ENCODE peak calls at places on chromosome 10, in four cellular contexts. One of them, this sample, is unnamed.

GRCh38 chr10:117663750-117664149 is 121.2 kb downstream of the EMX2 start:
- DNase-seq in stomach: no peak
- DNase-seq in PC-9: peak
- DNase-seq in left lung: no peak
- DNase-seq in this sample: peak

GRCh38 chr10:59245751-59246150 is 69.3 kb downstream of the PHYHIPL start:
- DNase-seq in left lung: no peak
- DNase-seq in PC-9: no peak
- DNase-seq in stomach: no peak
- DNase-seq in this sample: no peak

GRCh38 chr10:72911758-72912157 is 18.2 kb downstream of the OIT3 start:
- DNase-seq in PC-9: no peak
- DNase-seq in stomach: no peak
- DNase-seq in left lung: no peak
- DNase-seq in this sample: no peak

GRCh38 chr10:117667831-117668230 is 125.3 kb downstream of the EMX2 start:
- DNase-seq in PC-9: no peak
- DNase-seq in left lung: no peak
- DNase-seq in stomach: no peak
- DNase-seq in this sample: no peak

GRCh38 chr10:88114368-88114767 is 250.9 kb downstream of the PTEN start:
- DNase-seq in stomach: peak
- DNase-seq in left lung: peak
- DNase-seq in PC-9: no peak
- DNase-seq in this sample: no peak

GRCh38 chr10:52740913-52741675 is 31.5 kb downstream of the MBL2 start:
- DNase-seq in PC-9: no peak
- DNase-seq in left lung: no peak
- DNase-seq in stomach: peak
- DNase-seq in this sample: no peak

GRCh38 chr10:86663576-86664369 is 4.5 kb upstream of the LDB3 start:
- DNase-seq in left lung: no peak
- DNase-seq in PC-9: no peak
- DNase-seq in stomach: no peak
- DNase-seq in this sample: no peak

GRCh38 chr10:85673270-85673669 is 693.3 kb downstream of the GRID1 start:
- DNase-seq in PC-9: no peak
- DNase-seq in stomach: no peak
- DNase-seq in left lung: no peak
- DNase-seq in this sample: no peak

GRCh38 chr10:13831711-13832110 is 244.9 kb downstream of the PRPF18 start:
- DNase-seq in stomach: no peak
- DNase-seq in left lung: no peak
- DNase-seq in PC-9: no peak
- DNase-seq in this sample: no peak

GRCh38 chr10:124384142-124384541 is 34.6 kb downstream of the OAT start:
- DNase-seq in stomach: peak
- DNase-seq in PC-9: no peak
- DNase-seq in left lung: no peak
- DNase-seq in this sample: no peak

GRCh38 chr10:100728928-100729876 is 16.2 kb upstream of the PAX2 start:
- DNase-seq in PC-9: no peak
- DNase-seq in left lung: no peak
- DNase-seq in stomach: peak
- DNase-seq in this sample: no peak

GRCh38 chr10:11440250-11441150 is 170.9 kb downstream of the USP6NL start:
- DNase-seq in left lung: no peak
- DNase-seq in stomach: no peak
- DNase-seq in PC-9: no peak
- DNase-seq in this sample: no peak

GRCh38 chr10:60352105-60352504 is 37.6 kb downstream of the ANK3 start:
- DNase-seq in stomach: no peak
- DNase-seq in left lung: no peak
- DNase-seq in PC-9: no peak
- DNase-seq in this sample: no peak

GRCh38 chr10:13925924-13926435 is 339.2 kb downstream of the PRPF18 start:
- DNase-seq in PC-9: no peak
- DNase-seq in stomach: no peak
- DNase-seq in left lung: no peak
- DNase-seq in this sample: no peak

GRCh38 chr10:87675396-87676376 is 16.0 kb downstream of the PAPSS2 start:
- DNase-seq in stomach: no peak
- DNase-seq in left lung: no peak
- DNase-seq in PC-9: peak
- DNase-seq in this sample: peak

GRCh38 chr10:43258032-43258921 is 8.6 kb downstream of the RASGEF1A start:
- DNase-seq in left lung: no peak
- DNase-seq in PC-9: no peak
- DNase-seq in stomach: peak
- DNase-seq in this sample: no peak

GRCh38 chr10:34723746-34724145 is 91.3 kb downstream of the PARD3 start:
- DNase-seq in PC-9: no peak
- DNase-seq in left lung: no peak
- DNase-seq in stomach: peak
- DNase-seq in this sample: no peak

GRCh38 chr10:97659589-97659988 is 19.1 kb downstream of the PI4K2A start:
- DNase-seq in PC-9: no peak
- DNase-seq in left lung: no peak
- DNase-seq in stomach: no peak
- DNase-seq in this sample: no peak

DNA sequence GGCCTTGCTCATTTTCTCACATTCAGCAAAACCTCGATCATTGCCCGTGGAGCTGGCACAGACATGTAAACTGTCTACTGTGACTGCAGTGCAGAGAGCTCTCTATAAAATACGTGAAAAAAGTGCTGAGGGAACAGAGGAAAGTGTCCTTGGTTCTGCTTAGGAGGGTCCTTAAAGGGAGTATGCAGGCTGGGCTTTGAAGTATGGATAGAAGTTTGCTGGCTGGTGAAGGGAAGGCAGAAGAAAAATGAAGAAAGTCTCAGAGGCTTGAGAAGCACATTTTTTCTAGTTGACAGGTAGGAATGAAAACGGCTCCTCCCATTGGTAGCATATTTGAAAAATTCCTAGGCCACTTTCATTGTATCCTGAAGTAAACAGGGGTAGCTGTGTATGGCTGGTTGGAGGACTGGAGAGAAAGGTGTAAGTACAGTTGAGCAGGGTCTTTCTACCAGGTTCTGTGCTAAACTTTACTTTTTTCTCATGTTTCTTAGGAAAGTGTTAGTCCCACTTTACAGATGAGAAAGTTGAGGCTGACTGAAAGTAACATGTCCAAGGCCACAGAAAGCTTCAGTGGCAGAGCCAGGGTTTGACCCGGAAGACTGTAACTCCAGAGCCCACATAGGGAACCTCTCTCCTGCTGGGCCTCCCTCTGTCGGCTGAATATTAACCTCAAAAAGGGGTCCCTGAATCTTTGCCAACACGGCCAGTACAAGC is 63.0 kb upstream of the PPIF start:
- DNase-seq in PC-9: no peak
- DNase-seq in stomach: no peak
- DNase-seq in left lung: no peak
- DNase-seq in this sample: no peak
- H3K27ac ChIP-seq in PC-9: no peak
- H3K27ac ChIP-seq in stomach: peak
- H3K27ac ChIP-seq in left lung: peak
- H3K27ac ChIP-seq in this sample: no peak

DNA sequence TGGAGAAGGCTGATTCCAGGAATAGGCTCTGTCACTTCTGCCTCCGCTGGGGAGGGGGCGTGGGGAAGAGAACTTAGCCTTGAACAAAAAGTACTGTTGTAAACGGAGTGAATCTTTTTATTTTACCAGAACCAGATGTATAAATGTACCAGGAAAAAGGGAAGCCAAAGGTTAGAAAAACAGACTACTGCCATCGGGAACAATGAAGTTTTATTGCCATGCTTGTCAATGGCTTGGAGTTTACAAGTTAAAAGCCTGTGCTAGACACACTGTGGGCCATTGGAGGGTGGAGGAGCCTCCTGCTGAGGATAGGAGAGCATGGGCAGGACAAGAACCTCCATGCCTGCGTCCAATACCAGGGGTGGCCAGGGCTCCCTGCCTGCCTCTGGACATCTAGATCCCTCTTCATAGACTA is 161.7 kb upstream of the LYZL2 start:
- DNase-seq in stomach: no peak
- DNase-seq in left lung: no peak
- DNase-seq in PC-9: no peak
- DNase-seq in this sample: no peak
- H3K27ac ChIP-seq in stomach: no peak
- H3K27ac ChIP-seq in left lung: no peak
- H3K27ac ChIP-seq in PC-9: no peak
- H3K27ac ChIP-seq in this sample: no peak

DNA sequence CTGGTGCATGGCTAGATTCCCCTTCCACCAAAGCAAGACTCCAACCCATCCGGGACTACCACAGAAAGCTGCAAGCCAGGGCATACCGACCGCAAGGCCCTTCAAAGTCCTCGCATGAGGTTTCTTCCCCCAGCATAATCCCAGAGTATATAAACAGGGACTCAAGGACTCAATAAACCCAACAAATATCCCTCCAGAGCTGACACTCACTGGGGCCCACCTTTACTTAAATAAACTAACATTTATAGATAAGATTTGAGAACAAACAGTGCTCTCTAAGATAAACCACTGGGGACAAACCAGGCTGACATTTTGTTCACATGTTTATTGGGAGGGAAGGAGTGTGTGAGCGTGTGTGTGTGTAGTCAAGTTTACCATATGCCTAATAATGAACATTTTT is 138.2 kb downstream of the ADAM12 start:
- DNase-seq in stomach: no peak
- DNase-seq in left lung: no peak
- DNase-seq in PC-9: no peak
- DNase-seq in this sample: no peak
- H3K27ac ChIP-seq in stomach: no peak
- H3K27ac ChIP-seq in left lung: no peak
- H3K27ac ChIP-seq in PC-9: no peak
- H3K27ac ChIP-seq in this sample: no peak

GRCh38 chr10:103465411-103466179 is 6.9 kb upstream of the CALHM1 start:
- DNase-seq in PC-9: no peak
- DNase-seq in stomach: no peak
- DNase-seq in left lung: no peak
- DNase-seq in this sample: no peak
- H3K27ac ChIP-seq in PC-9: no peak
- H3K27ac ChIP-seq in stomach: no peak
- H3K27ac ChIP-seq in left lung: no peak
- H3K27ac ChIP-seq in this sample: no peak

DNA sequence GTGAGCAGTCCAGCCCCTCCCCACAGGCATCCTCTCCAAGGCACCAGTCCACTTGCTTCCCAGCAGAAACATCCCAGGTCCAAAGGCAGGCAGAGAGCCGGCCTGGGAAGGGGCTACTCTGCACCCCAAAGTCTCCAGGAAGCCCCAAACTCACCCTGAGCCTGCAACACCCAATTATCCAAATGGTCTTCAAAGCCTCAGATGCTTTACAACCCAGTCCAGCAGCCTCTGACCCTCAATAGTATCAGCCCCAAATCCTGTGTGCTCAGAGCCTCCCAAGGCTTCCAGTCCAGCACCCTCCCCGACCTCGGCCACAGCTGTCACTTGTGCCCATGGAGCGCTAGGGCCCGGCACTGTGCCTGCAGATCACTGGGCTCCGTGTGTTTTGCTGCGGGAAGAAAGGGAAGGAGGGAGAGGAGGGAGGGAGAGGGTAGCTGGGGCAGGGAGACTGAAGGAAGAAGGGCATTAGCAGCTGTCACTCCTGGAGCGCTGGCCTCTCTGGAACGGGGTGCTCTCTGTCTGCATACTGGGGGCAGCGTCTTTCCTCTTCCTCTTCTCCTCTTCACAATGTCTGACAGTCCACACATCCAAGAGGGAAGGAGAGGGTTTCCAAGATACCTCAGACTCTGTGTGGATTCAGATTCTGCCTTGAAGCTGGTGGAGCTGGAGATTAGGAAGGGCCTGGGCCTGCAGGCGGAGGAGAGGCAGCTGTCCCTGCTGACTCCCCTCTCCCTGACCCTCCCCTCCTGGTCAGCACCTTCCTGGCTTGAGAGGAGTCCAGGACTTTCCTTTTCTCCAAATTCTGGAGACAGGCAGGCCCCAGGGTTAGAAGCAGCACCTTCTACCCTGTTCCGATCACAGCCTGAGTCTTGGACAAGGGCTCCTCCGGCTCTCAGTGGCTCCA is 13.2 kb downstream of the CALML5 start:
- DNase-seq in stomach: no peak
- DNase-seq in left lung: no peak
- DNase-seq in PC-9: no peak
- DNase-seq in this sample: no peak
- H3K27ac ChIP-seq in stomach: no peak
- H3K27ac ChIP-seq in left lung: no peak
- H3K27ac ChIP-seq in PC-9: no peak
- H3K27ac ChIP-seq in this sample: no peak

GRCh38 chr10:28604567-28605536 is 71.9 kb downstream of the WAC start:
- DNase-seq in PC-9: no peak
- DNase-seq in left lung: no peak
- DNase-seq in stomach: no peak
- DNase-seq in this sample: no peak
- H3K27ac ChIP-seq in PC-9: no peak
- H3K27ac ChIP-seq in left lung: no peak
- H3K27ac ChIP-seq in stomach: no peak
- H3K27ac ChIP-seq in this sample: no peak

GRCh38 chr10:62021116-62021515 is 119.6 kb downstream of the ARID5B start:
- DNase-seq in PC-9: no peak
- DNase-seq in stomach: no peak
- DNase-seq in left lung: no peak
- DNase-seq in this sample: no peak

GRCh38 chr10:62018141-62018911 is 116.8 kb downstream of the ARID5B start:
- DNase-seq in left lung: no peak
- DNase-seq in stomach: peak
- DNase-seq in PC-9: no peak
- DNase-seq in this sample: no peak

GRCh38 chr10:62020362-62020730 is 118.8 kb downstream of the ARID5B start:
- DNase-seq in stomach: no peak
- DNase-seq in PC-9: no peak
- DNase-seq in left lung: no peak
- DNase-seq in this sample: no peak

GRCh38 chr10:62019013-62019684 is 117.7 kb downstream of the ARID5B start:
- DNase-seq in stomach: no peak
- DNase-seq in PC-9: no peak
- DNase-seq in left lung: no peak
- DNase-seq in this sample: peak

GRCh38 chr10:62019685-62020361 is 118.3 kb downstream of the ARID5B start:
- DNase-seq in PC-9: no peak
- DNase-seq in left lung: no peak
- DNase-seq in stomach: no peak
- DNase-seq in this sample: no peak
- H3K27ac ChIP-seq in PC-9: no peak
- H3K27ac ChIP-seq in left lung: peak
- H3K27ac ChIP-seq in stomach: peak
- H3K27ac ChIP-seq in this sample: peak

This sample was measured in epithelial cell of prostate.